ENCODE peak calls at places on chromosomes 12 and 14, in five cellular contexts. L is left ventricle myocardium inferior, M is ascending aorta, E is pancreas, I is fibroblast of lung. J is an unnamed sample.
A peak's percentile ranks its signal among the peaks of the same experiment; 100 is the strongest.

GRCh38 chr14:75981426-75981825 is 369 bp downstream of the TGFB3 start:
- DNase-seq in M (no peak), L (no peak), I (peak; percentile 35), E (no peak), J (peak; percentile 29)

GRCh38 chr12:53068811-53069585 is 10.2 kb downstream of the SPRYD3 start:
- DNase-seq in I (no peak), L (no peak), E (no peak), M (no peak), J (no peak)

GRCh38 chr12:132393991-132394949 is 64.9 kb upstream of the GALNT9 start:
- DNase-seq in I (no peak), E (no peak), M (no peak), L (no peak), J (peak; percentile 5)

GRCh38 chr12:111406474-111407370 is 999 bp downstream of the SH2B3 start:
- DNase-seq in E (peak; percentile 81), L (peak; percentile 53), M (no peak), I (no peak), J (no peak)

GRCh38 chr12:47837190-47838171 is 17.8 kb upstream of the HDAC7 start:
- DNase-seq in I (peak; percentile 54), L (peak; percentile 75), E (peak; percentile 76), M (no peak), J (peak; percentile 79)

GRCh38 chr14:99163446-99163845 is 108.6 kb downstream of the BCL11B start:
- DNase-seq in M (no peak), E (no peak), I (no peak), L (no peak), J (no peak)

GRCh38 chr14:22887260-22887989 is 4.4 kb downstream of the REM2 start:
- DNase-seq in M (no peak), I (peak; percentile 79), L (no peak), E (no peak), J (peak; percentile 52)

GRCh38 chr12:179131-179884 is 34.6 kb downstream of the SLC6A12 start:
- DNase-seq in I (no peak), M (no peak), E (peak; percentile 38), L (peak; percentile 44), J (no peak)

GRCh38 chr14:105498430-105499255 is 7.6 kb downstream of the TEDC1 start:
- DNase-seq in L (no peak), I (no peak), E (peak; percentile 70), M (no peak), J (no peak)

GRCh38 chr14:104882325-104882973 is 17.4 kb downstream of the CEP170B start:
- DNase-seq in L (peak; percentile 14), M (no peak), E (peak; percentile 64), I (no peak), J (no peak)

GRCh38 chr12:2265461-2266167 is 212.8 kb downstream of the CACNA1C start:
- DNase-seq in I (peak; percentile 77), L (no peak), E (no peak), M (no peak), J (no peak)

GRCh38 chr12:7160183-7160582 is 29.3 kb upstream of the PEX5 start:
- DNase-seq in M (no peak), I (no peak), L (no peak), E (no peak), J (no peak)

GRCh38 chr12:108046135-108046534 is 83.0 kb upstream of the WSCD2 start:
- DNase-seq in I (no peak), M (no peak), L (no peak), E (no peak), J (no peak)
- H3K27me3 ChIP-seq in I (no peaks in the 10 kb centered on the region), M (no peaks in the 10 kb centered on the region), L (peaks cover 46% of the 10 kb centered on the region), E (no peaks in the 10 kb centered on the region), J (no peaks in the 10 kb centered on the region)

GRCh38 chr12:122838841-122839240 is 3.6 kb downstream of the HIP1R start:
- DNase-seq in I (no peak), E (no peak), M (no peak), L (no peak), J (no peak)

GRCh38 chr12:122839907-122840554 is 4.8 kb downstream of the HIP1R start:
- DNase-seq in M (no peak), I (no peak), E (peak; percentile 71), L (no peak), J (no peak)

GRCh38 chr12:122842505-122843405 is 7.5 kb downstream of the HIP1R start:
- DNase-seq in I (peak; percentile 53), M (no peak), E (peak; percentile 74), L (no peak), J (no peak)

GRCh38 chr12:122841544-122842321 is 6.5 kb downstream of the HIP1R start:
- DNase-seq in L (no peak), M (no peak), E (peak; percentile 64), I (peak; percentile 79), J (no peak)

DNA sequence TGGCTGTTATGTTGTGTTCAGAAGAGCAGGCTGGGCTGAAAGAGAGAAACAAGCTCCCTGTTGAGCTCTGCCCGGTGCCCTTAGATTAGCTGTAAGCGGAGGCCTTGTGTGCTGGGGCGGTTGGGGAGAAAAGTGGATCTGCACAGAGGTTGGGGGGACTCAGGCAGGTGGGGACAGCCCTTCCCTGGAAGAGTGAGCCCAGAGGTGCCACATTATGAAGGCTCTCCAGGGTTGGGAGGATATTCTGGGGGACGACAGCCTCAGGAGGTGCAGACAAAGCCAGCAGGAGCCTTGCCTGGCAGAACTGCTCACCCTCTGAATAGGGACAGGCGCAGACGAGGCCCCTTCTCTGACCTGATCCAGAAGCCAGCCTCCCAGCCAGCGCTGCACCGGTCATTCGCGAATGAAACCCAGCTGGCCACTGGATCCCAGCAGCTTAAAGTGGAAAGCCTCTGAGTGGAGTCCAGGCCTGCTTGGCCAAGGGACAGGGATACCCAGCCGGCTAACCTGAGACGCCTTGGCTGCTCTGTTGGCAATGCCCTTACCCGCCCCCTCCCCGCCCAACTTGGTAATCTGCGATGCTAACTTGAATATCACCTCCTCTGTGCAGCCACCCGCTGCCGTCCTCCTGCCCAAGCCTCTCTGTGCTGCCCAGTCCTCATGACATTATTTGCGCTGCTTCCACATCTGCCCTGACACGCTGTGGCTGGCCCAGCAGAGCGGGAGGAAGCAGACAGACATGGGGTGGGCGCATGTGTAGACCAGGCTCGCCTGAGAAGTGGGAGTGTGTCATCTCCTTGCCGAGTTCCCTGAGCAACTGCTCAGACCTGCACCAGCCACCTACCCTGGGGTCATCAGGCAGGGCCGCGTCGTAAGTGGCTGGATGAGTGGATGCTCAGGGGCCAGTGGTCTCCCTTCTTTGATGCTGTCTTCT is 5.6 kb downstream of the HIP1R start:
- DNase-seq in L (no peak), E (peak; percentile 55), M (no peak), I (peak; percentile 47), J (no peak)
- H3K4me1 ChIP-seq in L (peaks cover 80% of the 10 kb centered on the region), E (peaks cover 52% of the 10 kb centered on the region), M (peaks cover 24% of the 10 kb centered on the region), I (peaks cover 13% of the 10 kb centered on the region), J (no peaks in the 10 kb centered on the region)

GRCh38 chr14:74231784-74232183 is 7.5 kb upstream of the VSX2 start:
- DNase-seq in M (no peak), I (no peak), L (no peak), E (no peak), J (no peak)
- H3K27me3 ChIP-seq in M (no peaks in the 10 kb centered on the region), I (peaks cover 31% of the 10 kb centered on the region), L (peaks cover 85% of the 10 kb centered on the region), E (peaks cover 2% of the 10 kb centered on the region), J (no peaks in the 10 kb centered on the region)

GRCh38 chr14:55585854-55586253 is 5.8 kb downstream of the KTN1 start:
- DNase-seq in M (no peak), L (no peak), I (peak; percentile 70), E (no peak), J (no peak)
- H3K4me1 ChIP-seq in M (peaks cover 43% of the 10 kb centered on the region), L (peaks cover 99% of the 10 kb centered on the region), I (peaks cover 16% of the 10 kb centered on the region), E (peaks cover 54% of the 10 kb centered on the region), J (peaks cover 19% of the 10 kb centered on the region)

GRCh38 chr12:109606261-109607028 is 32.9 kb downstream of the MVK start:
- DNase-seq in M (no peak), E (no peak), L (peak; percentile 36), I (no peak), J (no peak)
- H3K27me3 ChIP-seq in M (no peaks in the 10 kb centered on the region), E (no peaks in the 10 kb centered on the region), L (peaks cover 49% of the 10 kb centered on the region), I (peaks cover 26% of the 10 kb centered on the region), J (no peaks in the 10 kb centered on the region)

DNA sequence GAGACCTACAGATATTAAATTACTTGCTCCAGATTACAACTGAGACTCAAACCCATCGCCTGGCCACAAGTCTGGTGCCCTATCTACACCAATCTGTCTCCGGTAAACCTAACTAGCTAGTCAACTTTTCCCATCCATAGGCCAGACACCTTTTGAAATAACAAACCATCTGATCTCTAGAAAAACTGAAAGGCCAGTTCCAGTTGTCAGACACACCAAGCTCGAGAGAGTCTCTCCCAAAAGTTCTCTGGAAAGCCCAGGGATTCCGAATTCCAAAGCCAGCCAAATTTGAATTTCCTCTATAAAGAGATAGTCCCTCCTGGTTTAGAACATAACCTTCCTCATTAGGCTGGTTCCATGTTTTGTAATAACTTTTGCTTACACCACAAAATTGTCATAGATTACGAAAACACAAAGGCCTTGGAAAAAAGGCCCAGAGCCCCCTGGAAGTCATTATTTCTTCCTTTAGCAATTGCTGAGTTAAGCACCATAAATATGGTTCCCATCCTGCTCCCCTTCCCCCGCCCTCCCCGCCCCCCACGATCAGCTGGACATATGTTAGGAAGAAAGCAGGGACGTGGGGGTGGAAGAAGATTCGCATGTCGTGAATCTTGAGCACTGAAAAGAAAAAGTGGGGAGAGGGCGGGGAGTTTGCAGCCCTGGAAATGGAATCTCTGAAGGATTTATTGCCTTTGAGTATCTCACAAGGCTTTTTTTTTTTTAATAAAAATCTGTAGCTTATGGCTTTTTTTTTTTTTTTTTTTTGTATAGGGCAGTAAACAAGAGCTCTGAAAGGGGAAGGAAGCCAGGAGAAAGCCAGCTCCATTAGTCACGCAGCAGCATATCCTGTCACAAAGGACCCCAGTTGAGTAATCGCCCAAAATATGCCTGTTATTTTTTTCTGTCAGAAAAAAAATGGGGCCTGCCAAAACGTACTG is 110.4 kb downstream of the ZFP36L1 start:
- DNase-seq in L (no peak), E (no peak), I (peak; percentile 97), M (peak; percentile 41), J (peak; percentile 87)
- H3K4me1 ChIP-seq in L (peaks cover 64% of the 10 kb centered on the region), E (peaks cover 25% of the 10 kb centered on the region), I (peaks cover 31% of the 10 kb centered on the region), M (peaks cover 40% of the 10 kb centered on the region), J (peaks cover 19% of the 10 kb centered on the region)

J was measured in uterus.